ENCODE peak calls at places on chromosomes 6 and 20, in five cellular contexts. E is activated naive CD4-positive, alpha-beta T cell treated with anti-CD3 and anti-CD28 coated beads, Interleukin-2, amount 50 U/mL, for 16 hours; K is tibial nerve; T is mesendoderm; A is ACHN. U is an unnamed sample.
A peak's percentile ranks its signal among the peaks of the same experiment; 100 is the strongest.

GRCh38 chr6:45677381-45677992 is 299.8 kb upstream of the SUPT3H start:
- DNase-seq in K (peak; percentile 22), A (peak; percentile 56), T (no peak), E (no peak), U (peak; percentile 40)

GRCh38 chr6:68313911-68314310 is 321.2 kb upstream of the ADGRB3 start:
- DNase-seq in E (no peak), T (peak; percentile 39), A (peak; percentile 2), K (no peak), U (no peak)

GRCh38 chr6:75431379-75431778 is 62.2 kb downstream of the FILIP1 start:
- DNase-seq in E (no peak), A (no peak), T (no peak), K (no peak), U (peak; percentile 27)

GRCh38 chr6:141464490-141464889 is 668.2 kb upstream of the GJE1 start:
- DNase-seq in K (no peak), A (peak; percentile 60), T (peak; percentile 60), E (no peak), U (peak; percentile 58)

GRCh38 chr20:33316343-33316742 is 33.3 kb downstream of the BPIFB1 start:
- DNase-seq in E (no peak), T (no peak), K (no peak), A (no peak), U (no peak)

GRCh38 chr6:22248513-22249308 is 48.1 kb downstream of the PRL start:
- DNase-seq in T (peak; percentile 35), E (no peak), K (no peak), A (peak; percentile 88), U (peak; percentile 11)

GRCh38 chr6:41446132-41446531 is 100.0 kb upstream of the FOXP4 start:
- DNase-seq in A (no peak), K (no peak), E (no peak), T (no peak), U (no peak)

GRCh38 chr6:64411226-64411625 is 775.6 kb downstream of the PHF3 start:
- DNase-seq in E (no peak), T (no peak), A (no peak), K (no peak), U (no peak)

GRCh38 chr6:36657942-36658544 is 20.5 kb upstream of the CDKN1A start:
- DNase-seq in A (peak; percentile 61), K (no peak), E (no peak), T (no peak), U (peak; percentile 71)

GRCh38 chr6:157954150-157955117 is 27.2 kb upstream of the SYNJ2 start:
- DNase-seq in T (peak; percentile 11), K (no peak), E (no peak), A (peak; percentile 32), U (peak; percentile 4)

GRCh38 chr20:9660236-9660868 is 146.0 kb downstream of the LAMP5 start:
- DNase-seq in E (no peak), K (no peak), A (peak; percentile 16), T (peak; percentile 39), U (no peak)

GRCh38 chr6:6366778-6367177 is 46.3 kb upstream of the F13A1 start:
- DNase-seq in K (no peak), T (peak; percentile 14), E (no peak), A (no peak), U (no peak)

GRCh38 chr6:116561377-116562018 is 7.9 kb downstream of the CALHM4 start:
- DNase-seq in K (peak; percentile 96), T (peak; percentile 64), E (peak; percentile 64), A (peak; percentile 61), U (peak; percentile 69)

GRCh38 chr20:36153754-36154695 is 515 bp upstream of the EPB41L1 start:
- DNase-seq in K (peak; percentile 73), A (peak; percentile 74), E (peak; percentile 42), T (peak; percentile 64), U (peak; percentile 91)

GRCh38 chr6:151098166-151098565 is 141.6 kb upstream of the AKAP12 start:
- DNase-seq in E (no peak), K (no peak), T (no peak), A (no peak), U (no peak)

GRCh38 chr6:36029464-36029863 is 1.9 kb downstream of the MAPK14 start:
- DNase-seq in E (no peak), K (no peak), A (peak; percentile 9), T (no peak), U (peak; percentile 52)

GRCh38 chr20:19110866-19111460 is 101.5 kb upstream of the SLC24A3 start:
- DNase-seq in E (no peak), K (no peak), T (no peak), A (no peak), U (no peak)

GRCh38 chr6:30763618-30764489 is 19.5 kb upstream of the IER3 start:
- DNase-seq in T (peak; percentile 97), A (peak; percentile 71), E (no peak), K (no peak), U (peak; percentile 35)

GRCh38 chr6:30795549-30796293 is 51.4 kb upstream of the IER3 start:
- DNase-seq in E (no peak), A (no peak), T (no peak), K (no peak), U (no peak)

GRCh38 chr6:79833264-79833663 is 114.1 kb downstream of the ELOVL4 start:
- DNase-seq in E (no peak), T (no peak), K (no peak), A (no peak), U (no peak)

GRCh38 chr6:158046201-158047119 is 64.8 kb downstream of the SYNJ2 start:
- DNase-seq in E (no peak), T (no peak), A (no peak), K (no peak), U (no peak)

GRCh38 chr20:33859751-33860150 is 48.6 kb downstream of the CHMP4B start:
- DNase-seq in T (peak; percentile 41), A (no peak), K (no peak), E (no peak), U (no peak)

GRCh38 chr6:133218831-133219230 is 22.3 kb upstream of the EYA4 start:
- DNase-seq in A (no peak), K (no peak), E (no peak), T (no peak), U (no peak)

GRCh38 chr6:148761532-148761951 is 14.7 kb downstream of the UST start:
- DNase-seq in A (no peak), E (no peak), K (no peak), T (no peak), U (no peak)

GRCh38 chr6:29847871-29848630 is 20.4 kb downstream of the HLA-G start:
- DNase-seq in A (peak; percentile 60), E (peak; percentile 86), K (peak; percentile 77), T (peak; percentile 74), U (peak; percentile 67)

GRCh38 chr6:6749791-6750434 is 161.4 kb downstream of the LY86 start:
- DNase-seq in K (peak; percentile 51), T (peak; percentile 82), E (peak; percentile 48), A (peak; percentile 64), U (peak; percentile 92)

GRCh38 chr20:37584238-37584807 is 56.6 kb upstream of the BLCAP start:
- DNase-seq in E (no peak), T (no peak), A (no peak), K (no peak), U (no peak)

GRCh38 chr6:14467591-14467990 is 350.0 kb downstream of the CD83 start:
- DNase-seq in A (no peak), T (no peak), E (no peak), K (no peak), U (peak; percentile 65)

GRCh38 chr6:136535017-136535416 is 15.2 kb downstream of the MAP7 start:
- DNase-seq in A (no peak), K (no peak), T (peak; percentile 37), E (no peak), U (no peak)

GRCh38 chr6:124462746-124463145 is 499.5 kb upstream of the RNF217 start:
- DNase-seq in T (no peak), K (no peak), E (no peak), A (no peak), U (no peak)

GRCh38 chr6:29734046-29735018 is 11.1 kb downstream of the HLA-F start:
- DNase-seq in K (no peak), E (no peak), A (no peak), T (no peak), U (no peak)

GRCh38 chr20:59644371-59644939 is 40.1 kb downstream of the PHACTR3 start:
- DNase-seq in A (no peak), E (no peak), K (no peak), T (no peak), U (no peak)

GRCh38 chr20:4898282-4898681 is 103.0 kb downstream of the SLC23A2 start:
- DNase-seq in E (no peak), T (peak; percentile 28), A (peak; percentile 75), K (no peak), U (peak; percentile 53)

GRCh38 chr6:141153563-141153962 is 979.2 kb upstream of the GJE1 start:
- DNase-seq in T (peak; percentile 41), K (no peak), A (no peak), E (peak; percentile 33), U (no peak)

GRCh38 chr6:139533573-139534471 is 159.4 kb upstream of the CITED2 start:
- DNase-seq in E (no peak), K (peak; percentile 27), T (peak; percentile 73), A (peak; percentile 72), U (peak; percentile 66)

GRCh38 chr20:41349943-41350342 is 9.3 kb downstream of the LPIN3 start:
- DNase-seq in K (no peak), A (no peak), T (no peak), E (no peak), U (no peak)

GRCh38 chr20:36645998-36646397 is at the start of gene SLA2:
- DNase-seq in E (peak; percentile 61), T (no peak), K (no peak), A (no peak), U (no peak)